ENCODE peak calls at places on chromosomes 11 and 22, in ten cellular contexts. P, Y, O, H, X, V, U, B, W and F are unnamed samples.

GRCh38 chr11:23288001-23288783 is 427.9 kb upstream of the CCDC179 start:
- DNase-seq in O (no peak), B (no peak), V (no peak), H (no peak), P (peak), W (no peak), X (peak), U (no peak), Y (peak), F (no peak)

GRCh38 chr11:37712246-37712645 is 1114.2 kb upstream of the RAG2 start:
- DNase-seq in H (no peak), O (no peak), X (no peak), W (no peak), V (no peak), U (no peak), B (peak), Y (no peak), P (peak), F (peak)

GRCh38 chr11:67062526-67063373 is 6.1 kb downstream of the RHOD start:
- DNase-seq in B (no peak), H (no peak), O (peak), U (no peak), V (no peak), X (no peak), Y (no peak), P (no peak), W (no peak), F (peak)

GRCh38 chr11:41301023-41301422 is 158.4 kb downstream of the LRRC4C start:
- DNase-seq in P (peak), H (no peak), W (no peak), Y (peak), V (no peak), X (no peak), U (no peak), O (no peak), B (no peak), F (peak)

GRCh38 chr22:38262051-38262795 is 10.6 kb downstream of the TMEM184B start:
- DNase-seq in U (peak), V (peak), Y (no peak), P (no peak), B (no peak), O (peak), W (no peak), H (peak), X (no peak), F (peak)

GRCh38 chr11:84212467-84213390 is 926.6 kb upstream of the CCDC90B start:
- DNase-seq in B (no peak), V (no peak), P (no peak), O (no peak), H (no peak), W (no peak), Y (no peak), X (no peak), U (no peak), F (no peak)

GRCh38 chr22:46471901-46472721 is 65.3 kb downstream of the CELSR1 start:
- DNase-seq in U (no peak), P (no peak), Y (peak), O (no peak), X (no peak), H (no peak), W (no peak), V (no peak), B (no peak), F (no peak)

GRCh38 chr11:76626921-76627391 is 43.6 kb downstream of the LRRC32 start:
- DNase-seq in H (no peak), P (peak), V (no peak), W (no peak), Y (peak), X (no peak), O (no peak), U (no peak), B (no peak), F (peak)

GRCh38 chr11:86869966-86870570 is 69.7 kb downstream of the PRSS23 start:
- DNase-seq in H (peak), V (peak), P (peak), O (peak), X (peak), Y (peak), W (no peak), U (peak), B (peak), F (peak)

GRCh38 chr22:46737105-46737975 is 712 bp downstream of the CERK start:
- DNase-seq in Y (peak), P (no peak), B (peak), U (peak), W (no peak), V (peak), H (no peak), O (no peak), X (no peak), F (no peak)

GRCh38 chr11:111115890-111116289 is 129.6 kb upstream of the POU2AF2 start:
- DNase-seq in B (no peak), H (no peak), Y (no peak), P (no peak), X (no peak), W (no peak), O (no peak), U (no peak), V (no peak), F (no peak)

GRCh38 chr11:2387266-2387982 is 10.3 kb downstream of the CD81 start:
- DNase-seq in H (no peak), P (no peak), W (no peak), B (no peak), U (no peak), X (peak), O (no peak), V (no peak), Y (no peak), F (no peak)

GRCh38 chr11:129598378-129598777 is 217.3 kb upstream of the TMEM45B start:
- DNase-seq in X (no peak), U (no peak), H (no peak), O (no peak), W (no peak), V (no peak), B (no peak), P (no peak), Y (no peak), F (no peak)

GRCh38 chr22:38317237-38317994 is at the start of gene CSNK1E:
- DNase-seq in V (peak), W (no peak), B (peak), P (peak), X (no peak), O (peak), Y (peak), U (peak), H (peak), F (peak)

GRCh38 chr11:130369141-130369691 is 54.5 kb upstream of the ZBTB44 start:
- DNase-seq in U (no peak), P (no peak), Y (no peak), W (no peak), O (no peak), H (no peak), B (peak), V (no peak), X (no peak), F (no peak)

GRCh38 chr11:120180571-120181445 is 30.0 kb upstream of the OAF start:
- DNase-seq in V (no peak), X (peak), U (no peak), Y (peak), B (no peak), W (peak), P (peak), H (no peak), O (peak), F (no peak)

GRCh38 chr11:44416776-44417175 is 106.8 kb upstream of the ALX4 start:
- DNase-seq in U (no peak), H (no peak), P (no peak), Y (no peak), B (no peak), W (peak), X (peak), V (no peak), O (no peak), F (peak)

GRCh38 chr11:103903621-103904323 is 132.7 kb upstream of the DDI1 start:
- DNase-seq in H (no peak), V (no peak), W (no peak), Y (no peak), U (no peak), P (no peak), B (no peak), X (no peak), O (no peak), F (no peak)

GRCh38 chr11:34890812-34891211 is 25.4 kb downstream of the APIP start:
- DNase-seq in H (no peak), P (peak), X (no peak), Y (peak), U (no peak), W (no peak), O (no peak), V (no peak), B (no peak), F (peak)

GRCh38 chr11:132402056-132402684 is 1031.8 kb downstream of the NTM start:
- DNase-seq in X (peak), Y (peak), V (peak), U (no peak), P (peak), O (no peak), B (peak), H (no peak), W (no peak), F (no peak)

GRCh38 chr11:123145220-123145619 is 49.8 kb downstream of the CLMP start:
- DNase-seq in V (no peak), Y (peak), B (no peak), W (no peak), O (no peak), P (peak), U (peak), H (no peak), X (peak), F (peak)

GRCh38 chr11:64121637-64122410 is 44.1 kb downstream of the MACROD1 start:
- DNase-seq in B (no peak), O (no peak), V (no peak), H (no peak), W (no peak), Y (peak), X (peak), P (peak), U (no peak), F (no peak)

GRCh38 chr11:36187618-36188017 is 101.6 kb downstream of the COMMD9 start:
- DNase-seq in V (no peak), P (no peak), B (no peak), O (no peak), W (no peak), H (no peak), Y (no peak), X (no peak), U (no peak), F (no peak)

GRCh38 chr11:36186797-36187196 is 102.4 kb downstream of the COMMD9 start:
- DNase-seq in P (no peak), U (no peak), H (no peak), Y (no peak), V (no peak), O (no peak), W (no peak), B (no peak), X (no peak), F (no peak)

GRCh38 chr11:36191941-36192340 is 97.3 kb downstream of the COMMD9 start:
- DNase-seq in V (no peak), H (no peak), Y (no peak), O (no peak), P (no peak), B (no peak), U (no peak), X (no peak), W (no peak), F (no peak)

GRCh38 chr11:36186340-36186739 is 102.9 kb downstream of the COMMD9 start:
- DNase-seq in V (no peak), P (peak), W (no peak), Y (peak), U (no peak), X (no peak), O (no peak), B (no peak), H (no peak), F (peak)
- TF ChIP-seq CTCF in V (no peak), P (no peak), W (no peak), Y (no peak), U (no peak), X (no peak), O (no peak), B (no peak), H (no peak), F (no peak)

GRCh38 chr11:16613401-16614381 is 124.8 kb upstream of the C11orf58 start:
- DNase-seq in O (peak), W (peak), P (peak), H (no peak), B (peak), Y (peak), X (no peak), U (peak), V (peak), F (peak)
- TF ChIP-seq CTCF in O (no peak), W (peak), P (peak), H (peak), B (peak), Y (peak), X (peak), U (peak), V (peak), F (peak)

GRCh38 chr22:36781656-36782627 is 6.0 kb upstream of the IFT27 start:
- DNase-seq in O (peak), Y (peak), H (peak), V (peak), X (peak), W (no peak), B (peak), U (peak), P (peak), F (peak)
- TF ChIP-seq CTCF in O (no peak), Y (peak), H (peak), V (peak), X (peak), W (peak), B (peak), U (peak), P (peak), F (peak)

GRCh38 chr22:22507743-22508273 is 734 bp downstream of the ZNF280B start:
- DNase-seq in Y (no peak), U (no peak), W (no peak), V (no peak), B (no peak), H (peak), O (no peak), X (no peak), P (no peak), F (no peak)
- TF ChIP-seq CTCF in Y (no peak), U (no peak), W (no peak), V (no peak), B (no peak), H (no peak), O (no peak), X (no peak), P (no peak), F (no peak)

GRCh38 chr11:70496591-70497535 is 98.5 kb downstream of the CTTN start:
- DNase-seq in O (no peak), P (no peak), Y (no peak), B (no peak), U (no peak), V (no peak), W (no peak), H (no peak), X (no peak), F (no peak)
- TF ChIP-seq CTCF in O (no peak), P (no peak), Y (no peak), B (no peak), U (no peak), V (no peak), W (no peak), H (no peak), X (no peak), F (no peak)

GRCh38 chr11:112345166-112345565 is 84.5 kb upstream of the PLET1 start:
- DNase-seq in P (no peak), Y (no peak), O (no peak), X (no peak), H (no peak), W (no peak), B (no peak), U (no peak), V (no peak), F (no peak)

GRCh38 chr11:112344040-112344413 is 83.4 kb upstream of the PLET1 start:
- DNase-seq in X (no peak), B (no peak), W (no peak), V (no peak), U (no peak), O (no peak), Y (no peak), P (no peak), H (no peak), F (no peak)

GRCh38 chr11:112343368-112344039 is 82.8 kb upstream of the PLET1 start:
- DNase-seq in O (no peak), X (no peak), Y (no peak), B (no peak), U (no peak), V (no peak), P (peak), W (peak), H (no peak), F (peak)

GRCh38 chr11:112346586-112346985 is 85.9 kb upstream of the PLET1 start:
- DNase-seq in V (no peak), P (no peak), Y (no peak), U (no peak), W (no peak), H (no peak), X (no peak), B (no peak), O (no peak), F (no peak)

DNA sequence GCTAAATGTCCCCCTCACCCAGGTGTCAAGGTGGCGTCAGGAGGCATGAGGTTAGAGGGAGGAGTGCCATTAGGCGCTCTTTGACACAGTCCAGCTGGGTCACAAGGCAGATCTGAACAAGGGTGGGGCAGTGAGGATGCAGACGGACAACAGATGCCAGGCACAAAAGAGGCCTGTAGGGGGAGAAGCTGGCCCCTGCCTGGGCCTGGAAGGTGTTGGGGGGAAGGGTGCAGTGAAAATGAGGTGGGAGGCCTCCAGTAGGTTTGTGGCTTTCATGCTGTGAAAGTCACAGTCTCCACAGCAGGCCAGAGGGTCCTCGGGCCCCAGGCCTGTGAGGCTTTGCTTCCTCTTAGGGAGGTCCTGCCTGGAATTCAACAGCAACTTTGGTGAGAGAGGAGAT is 85.0 kb upstream of the PLET1 start:
- DNase-seq in Y (no peak), V (peak), O (no peak), X (no peak), B (no peak), U (no peak), W (peak), P (no peak), H (no peak), F (no peak)
- TF ChIP-seq CTCF in Y (no peak), V (peak), O (no peak), X (no peak), B (peak), U (no peak), W (no peak), P (peak), H (no peak), F (peak)

DNA sequence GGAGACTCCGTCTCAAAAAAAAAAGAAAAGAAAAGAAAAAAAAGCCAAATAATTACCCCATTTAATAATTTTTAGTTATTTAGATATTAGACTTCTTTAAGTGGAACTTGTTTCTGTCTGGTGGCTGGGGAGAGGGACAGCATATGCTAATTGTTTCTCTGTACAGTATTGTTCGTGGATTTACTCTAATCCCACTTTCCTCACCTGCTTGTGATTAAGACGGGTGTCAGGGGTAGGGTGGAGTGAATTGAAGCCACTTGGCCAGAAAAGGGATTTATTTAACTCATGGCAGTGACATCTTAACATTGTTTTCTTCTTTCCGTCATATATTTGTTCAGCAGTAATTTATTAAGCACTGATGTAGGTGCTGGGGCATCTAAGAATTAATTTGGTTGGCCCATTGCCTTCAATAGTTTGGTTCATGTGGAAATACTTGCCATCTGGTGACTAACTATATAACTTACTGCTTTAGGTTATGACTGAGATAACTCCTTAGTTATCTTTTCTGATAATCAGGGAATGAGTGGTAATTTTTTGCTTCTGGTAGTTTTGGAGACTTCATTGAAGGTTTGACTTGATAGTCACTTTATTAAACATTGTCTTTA is 4.6 kb downstream of the TNRC6B start:
- DNase-seq in W (no peak), X (no peak), Y (peak), V (no peak), O (no peak), H (no peak), P (no peak), B (no peak), U (no peak), F (no peak)
- TF ChIP-seq CTCF in W (no peak), X (no peak), Y (no peak), V (no peak), O (no peak), H (no peak), P (no peak), B (no peak), U (no peak), F (no peak)